ENCODE peak calls at places on chromosomes 12 and 14, in four cellular contexts. O is HEK293T, D is HepG2, H is H1. Q is an unnamed sample.

GRCh38 chr12:112261559-112261958 is 120.7 kb downstream of the HECTD4 start:
- DNase-seq in O (peak), D (peak), H (no peak), Q (peak)

GRCh38 chr12:90514325-90514724 is 440.7 kb downstream of the CCER1 start:
- DNase-seq in H (no peak), D (no peak), O (no peak), Q (no peak)

GRCh38 chr14:77098470-77099353 is 654 bp downstream of the CIPC start:
- DNase-seq in D (no peak), O (no peak), H (no peak), Q (no peak)

GRCh38 chr14:73645248-73645610 is 443 bp downstream of the DNAL1 start:
- DNase-seq in H (no peak), O (no peak), D (no peak), Q (no peak)

GRCh38 chr12:107360472-107360871 is 267.1 kb upstream of the CRY1 start:
- DNase-seq in D (no peak), H (no peak), O (no peak), Q (no peak)

GRCh38 chr14:42441615-42442014 is 834.9 kb downstream of the LRFN5 start:
- DNase-seq in H (no peak), D (no peak), O (no peak), Q (no peak)

GRCh38 chr14:74585406-74586335 is 26.4 kb downstream of the LTBP2 start:
- DNase-seq in H (no peak), O (no peak), D (no peak), Q (no peak)

GRCh38 chr12:65798903-65799302 is 25.4 kb upstream of the HMGA2 start:
- DNase-seq in D (no peak), H (no peak), O (no peak), Q (no peak)

GRCh38 chr12:111359914-111360276 is 9.0 kb downstream of the PHETA1 start:
- DNase-seq in D (no peak), H (no peak), O (no peak), Q (no peak)

GRCh38 chr14:85088231-85088630 is 441.7 kb upstream of the FLRT2 start:
- DNase-seq in D (no peak), O (no peak), H (no peak), Q (no peak)

GRCh38 chr12:46266382-46266791 is 2.5 kb downstream of the SLC38A1 start:
- DNase-seq in D (no peak), H (no peak), O (peak), Q (no peak)

GRCh38 chr12:46549527-46550265 is 177.1 kb upstream of the SLC38A2 start:
- DNase-seq in D (no peak), O (no peak), H (no peak), Q (no peak)

GRCh38 chr12:76020731-76021672 is 10.6 kb downstream of the PHLDA1 start:
- DNase-seq in O (no peak), H (no peak), D (no peak), Q (no peak)

GRCh38 chr12:19206493-19207077 is 77.1 kb downstream of the PLEKHA5 start:
- DNase-seq in O (no peak), D (no peak), H (no peak), Q (no peak)

GRCh38 chr14:20489093-20489994 is 16.0 kb upstream of the RNASE10 start:
- DNase-seq in O (no peak), H (no peak), D (peak), Q (no peak)

GRCh38 chr12:70948976-70949336 is 28.4 kb upstream of the PTPRR start:
- DNase-seq in D (no peak), H (no peak), O (no peak), Q (no peak)

GRCh38 chr12:45991289-45992249 is 1.2 kb upstream of the SCAF11 start:
- DNase-seq in O (peak), D (peak), H (peak), Q (peak)

GRCh38 chr12:89756638-89757321 is 48.1 kb upstream of the ATP2B1 start:
- DNase-seq in O (no peak), H (no peak), D (peak), Q (no peak)

GRCh38 chr14:52950898-52951729 is at the start of gene FERMT2:
- DNase-seq in D (peak), O (peak), H (peak), Q (peak)

GRCh38 chr12:66269757-66270383 is 32.4 kb upstream of the HELB start:
- DNase-seq in O (peak), H (no peak), D (peak), Q (no peak)

GRCh38 chr12:1906579-1906978 is 11.9 kb downstream of the CACNA2D4 start:
- DNase-seq in O (no peak), D (no peak), H (no peak), Q (no peak)

GRCh38 chr14:26709019-26709418 is 111.2 kb upstream of the NOVA1 start:
- DNase-seq in O (no peak), D (no peak), H (no peak), Q (no peak)

GRCh38 chr12:25653487-25654175 is 100.5 kb upstream of the LMNTD1 start:
- DNase-seq in H (no peak), D (no peak), O (no peak), Q (no peak)
- TF ChIP-seq SUZ12 in H (no peak), D (no peak), O (no peak), Q (no peak)

GRCh38 chr12:29035112-29035511 is 114.0 kb upstream of the FAR2 start:
- DNase-seq in H (no peak), O (no peak), D (no peak), Q (no peak)
- TF ChIP-seq SUZ12 in H (no peak), O (no peak), D (no peak), Q (no peak)

DNA sequence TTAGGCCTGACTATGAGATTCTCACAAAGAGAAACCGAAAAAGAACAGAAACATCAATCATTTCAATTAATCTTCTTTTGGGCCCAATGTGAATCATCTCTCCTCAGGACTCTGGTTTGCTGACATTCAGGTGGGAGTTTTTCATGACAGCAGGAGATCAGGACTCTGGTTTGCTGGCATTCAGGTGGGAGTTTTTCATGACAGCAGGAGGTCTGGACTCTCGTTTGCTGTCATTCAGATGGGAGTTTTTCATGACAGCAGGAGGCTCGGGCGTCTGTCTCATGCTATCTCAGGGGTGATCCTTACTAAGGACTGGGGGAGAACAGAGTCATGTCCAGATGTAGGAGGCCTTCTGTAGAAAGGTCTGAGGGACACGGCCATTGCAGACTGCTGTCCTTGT is 40.1 kb upstream of the PARP11 start:
- DNase-seq in D (no peak), H (no peak), O (no peak), Q (peak)
- TF ChIP-seq SUZ12 in D (no peak), H (no peak), O (no peak), Q (no peak)

GRCh38 chr12:129826273-129826672 is 77.6 kb downstream of the TMEM132D start:
- DNase-seq in O (no peak), D (no peak), H (no peak), Q (no peak)
- TF ChIP-seq SUZ12 in O (no peak), D (no peak), H (no peak), Q (no peak)

DNA sequence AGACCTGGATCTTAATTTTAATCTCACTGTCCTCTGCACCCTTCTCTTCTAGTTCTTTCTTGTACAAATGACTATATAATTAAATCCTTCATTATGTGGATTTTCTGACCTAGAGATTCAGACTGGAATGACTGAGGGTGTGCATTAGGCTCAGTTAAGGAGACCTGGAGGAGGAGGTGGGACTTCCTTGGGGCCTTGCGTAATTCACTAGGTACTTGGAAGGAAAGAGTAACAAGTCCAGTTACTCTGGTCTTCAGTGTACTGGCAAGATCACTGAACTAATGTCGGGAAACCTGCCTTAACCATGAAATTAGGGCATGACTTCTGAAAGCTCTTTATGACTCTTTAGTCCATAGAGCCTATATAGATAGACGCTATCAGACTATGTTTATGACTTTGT is 441.4 kb downstream of the EGLN3 start:
- DNase-seq in O (no peak), D (no peak), H (no peak), Q (no peak)
- TF ChIP-seq SUZ12 in O (no peak), D (no peak), H (no peak), Q (no peak)

GRCh38 chr12:116053479-116054195 is 223.9 kb downstream of the MED13L start:
- DNase-seq in H (no peak), D (peak), O (no peak), Q (no peak)
- TF ChIP-seq SUZ12 in H (no peak), D (no peak), O (no peak), Q (no peak)